ENCODE peak calls at places on chromosomes 16 and 17, in eight cellular contexts. X is fibroblast of lung, J is brain microvascular endothelial cell, H is foreskin keratinocyte, G is WTC11, K is NB4, U is progenitor cell of endocrine pancreas, V is coronary artery. M is an unnamed sample.

GRCh38 chr16:66107661-66108060 is 258.8 kb upstream of the CDH5 start:
- DNase-seq in K (no peak), G (no peak), H (peak), X (peak), V (no peak), J (peak), U (no peak), M (no peak)

GRCh38 chr17:72725432-72726068 is 366.9 kb downstream of the SLC39A11 start:
- DNase-seq in K (peak), U (peak), G (peak), X (peak), V (no peak), J (peak), H (no peak), M (no peak)

GRCh38 chr17:46876353-46876887 is 25.0 kb downstream of the WNT9B start:
- DNase-seq in J (no peak), X (no peak), U (peak), V (no peak), G (peak), H (peak), K (no peak), M (no peak)

GRCh38 chr17:15038656-15039055 is 226.5 kb downstream of the PMP22 start:
- DNase-seq in U (no peak), K (no peak), J (no peak), X (peak), V (no peak), H (peak), G (no peak), M (no peak)

GRCh38 chr16:66490774-66491715 is 58.9 kb downstream of the TK2 start:
- DNase-seq in H (no peak), U (no peak), G (no peak), J (no peak), X (no peak), K (no peak), V (no peak), M (peak)

GRCh38 chr16:278863-279366 is 1.5 kb upstream of the ARHGDIG start:
- DNase-seq in K (peak), J (peak), X (peak), G (no peak), U (no peak), H (peak), V (no peak), M (no peak)

GRCh38 chr16:10902999-10903398 is 26.0 kb downstream of the CIITA start:
- DNase-seq in U (no peak), H (no peak), V (no peak), X (no peak), G (no peak), J (no peak), K (no peak), M (no peak)

GRCh38 chr16:79282806-79283205 is 317.7 kb downstream of the MAF start:
- DNase-seq in U (no peak), X (no peak), G (no peak), H (no peak), J (no peak), K (no peak), V (no peak), M (no peak)

GRCh38 chr16:65658339-65659275 is 536.7 kb upstream of the CDH11 start:
- DNase-seq in U (no peak), J (peak), G (no peak), H (peak), V (no peak), K (peak), X (peak), M (no peak)

GRCh38 chr16:4160663-4161436 is 44.6 kb upstream of the ADCY9 start:
- DNase-seq in K (peak), G (no peak), J (no peak), U (no peak), V (no peak), X (no peak), H (no peak), M (no peak)

GRCh38 chr16:19649980-19650379 is 68.0 kb downstream of the KNOP1 start:
- DNase-seq in G (no peak), X (no peak), V (no peak), U (no peak), H (no peak), K (no peak), J (no peak), M (no peak)

GRCh38 chr17:81012574-81013447 is 21.2 kb downstream of the CHMP6 start:
- DNase-seq in X (no peak), H (no peak), J (no peak), U (no peak), K (no peak), V (no peak), G (no peak), M (no peak)

GRCh38 chr17:52419256-52419655 is 260.7 kb upstream of the CA10 start:
- DNase-seq in G (no peak), U (no peak), K (no peak), H (no peak), X (no peak), V (no peak), J (no peak), M (no peak)

GRCh38 chr17:16448490-16448889 is 33.1 kb downstream of the TRPV2 start:
- DNase-seq in K (peak), U (no peak), H (no peak), G (no peak), V (no peak), X (no peak), J (no peak), M (no peak)

GRCh38 chr17:9941305-9941704 is 36.2 kb upstream of the RCVRN start:
- DNase-seq in G (no peak), J (no peak), U (no peak), X (no peak), V (no peak), H (no peak), K (no peak), M (no peak)

GRCh38 chr17:55294042-55294751 is 29.4 kb downstream of the HLF start:
- DNase-seq in H (no peak), X (no peak), J (no peak), K (no peak), U (no peak), V (no peak), G (no peak), M (no peak)

GRCh38 chr17:80845121-80845862 is 146.3 kb upstream of the CHMP6 start:
- DNase-seq in J (no peak), G (no peak), V (no peak), X (no peak), U (no peak), H (no peak), K (no peak), M (no peak)

GRCh38 chr16:19213885-19214284 is 45.8 kb downstream of the SYT17 start:
- DNase-seq in J (no peak), X (no peak), U (no peak), K (peak), V (no peak), G (no peak), H (no peak), M (no peak)

GRCh38 chr17:28598389-28598788 is 436 bp downstream of the SPAG5 start:
- DNase-seq in K (no peak), U (no peak), G (no peak), H (no peak), V (peak), X (no peak), J (no peak), M (no peak)

GRCh38 chr17:12632785-12633184 is 32.9 kb upstream of the MYOCD start:
- DNase-seq in V (no peak), G (no peak), H (no peak), U (no peak), J (no peak), K (no peak), X (no peak), M (no peak)

GRCh38 chr16:81939164-81940067 is 71.9 kb downstream of the SDR42E1 start:
- DNase-seq in G (peak), V (no peak), H (no peak), X (no peak), U (no peak), K (peak), J (no peak), M (no peak)

GRCh38 chr17:75515523-75516254 is at the start of gene CASKIN2:
- DNase-seq in H (peak), V (peak), X (peak), K (peak), G (peak), U (peak), J (peak), M (peak)
- TF ChIP-seq CTCF in H (peak), V (peak), X (peak), K (peak), G (peak), U (peak), J (peak), M (peak)

GRCh38 chr17:8041249-8041928 is 2.5 kb downstream of the ALOX15B start:
- DNase-seq in G (no peak), K (peak), U (no peak), V (no peak), H (no peak), X (peak), J (peak), M (no peak)
- TF ChIP-seq CTCF in G (peak), K (peak), U (peak), V (no peak), H (peak), X (peak), J (peak), M (no peak)

GRCh38 chr17:31508310-31509094 is 117.0 kb downstream of the RAB11FIP4 start:
- DNase-seq in J (no peak), G (peak), H (no peak), V (no peak), X (no peak), K (no peak), U (no peak), M (no peak)
- TF ChIP-seq CTCF in J (peak), G (peak), H (peak), V (no peak), X (peak), K (peak), U (peak), M (no peak)

DNA sequence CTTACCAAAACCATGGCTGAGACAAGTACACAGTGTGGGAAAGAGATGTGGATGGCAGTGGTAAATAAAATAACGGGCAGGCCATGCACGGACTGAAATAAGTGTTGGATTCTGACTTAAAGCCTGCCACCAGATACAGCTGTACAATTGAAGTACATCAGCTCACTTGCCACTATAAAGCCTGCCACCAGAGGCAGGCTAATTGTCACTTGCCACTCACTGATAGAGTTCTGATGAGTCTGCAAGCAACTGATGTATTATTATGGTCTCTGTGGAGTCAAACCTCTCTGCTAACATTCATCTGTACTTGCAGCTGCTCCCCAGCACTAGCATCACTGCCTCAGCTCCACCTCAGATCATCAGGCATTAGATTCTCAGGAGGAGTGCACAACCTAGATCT is 93.0 kb downstream of the CYTH1 start:
- DNase-seq in J (no peak), H (no peak), G (no peak), K (no peak), U (no peak), V (no peak), X (no peak), M (no peak)
- TF ChIP-seq CTCF in J (peak), H (no peak), G (no peak), K (peak), U (no peak), V (no peak), X (no peak), M (no peak)

GRCh38 chr17:64974750-64975317 is 55.6 kb upstream of the LRRC37A3 start:
- DNase-seq in H (peak), G (no peak), V (no peak), U (no peak), X (no peak), J (no peak), K (no peak), M (no peak)
- TF ChIP-seq CTCF in H (no peak), G (no peak), V (no peak), U (no peak), X (no peak), J (no peak), K (no peak), M (no peak)

GRCh38 chr16:57773019-57773418 is 29.3 kb downstream of the KIFC3 start:
- DNase-seq in H (no peak), K (no peak), V (no peak), U (no peak), G (no peak), X (no peak), J (no peak), M (no peak)

GRCh38 chr16:57778658-57779057 is 23.6 kb downstream of the KIFC3 start:
- DNase-seq in U (no peak), H (no peak), K (no peak), G (no peak), X (no peak), J (no peak), V (no peak), M (no peak)

GRCh38 chr16:57773680-57774295 is 28.5 kb downstream of the KIFC3 start:
- DNase-seq in K (no peak), V (no peak), X (no peak), J (peak), G (no peak), U (no peak), H (no peak), M (no peak)

GRCh38 chr16:57774886-57775285 is 27.4 kb downstream of the KIFC3 start:
- DNase-seq in G (no peak), U (no peak), H (no peak), X (no peak), K (no peak), J (no peak), V (no peak), M (no peak)

DNA sequence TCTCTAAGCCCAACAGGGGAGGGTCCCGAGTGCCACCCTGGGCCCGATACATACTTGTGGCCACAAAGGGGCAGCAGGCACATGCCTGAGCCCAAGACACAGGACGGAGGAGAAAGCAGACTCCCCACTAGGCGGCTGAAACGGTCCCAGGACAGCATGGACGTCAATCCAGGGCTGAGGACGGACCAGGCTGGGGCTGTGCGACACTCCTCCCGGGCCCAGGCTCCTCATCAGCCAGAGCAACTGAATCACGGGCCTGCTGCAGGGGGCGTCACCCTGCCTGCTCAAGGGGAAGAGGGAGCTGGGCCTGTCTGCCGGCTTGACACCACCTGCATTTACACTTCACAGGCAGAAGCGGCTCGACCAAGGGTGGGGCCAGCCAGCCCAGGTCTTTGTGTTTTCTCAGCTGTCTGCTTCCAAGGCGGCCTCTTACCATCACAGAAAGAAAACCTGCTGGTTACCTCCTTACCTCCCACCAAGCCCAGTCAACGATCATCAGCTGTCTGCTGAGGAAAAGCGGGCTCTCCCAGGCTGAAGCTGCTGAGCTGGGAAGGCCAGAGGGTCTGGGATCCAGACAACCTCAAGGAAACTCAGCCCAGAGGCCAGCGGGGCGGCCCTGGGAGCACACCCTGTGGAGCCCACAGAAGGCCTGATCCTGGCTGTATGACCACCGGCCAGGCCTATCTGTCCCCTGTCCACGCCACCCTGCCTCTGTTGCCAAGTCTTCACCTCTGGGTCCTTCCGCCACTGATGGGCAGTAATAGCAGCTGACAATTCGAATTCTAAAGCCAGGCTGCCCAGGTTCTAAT is 26.4 kb downstream of the KIFC3 start:
- DNase-seq in K (peak), J (peak), U (peak), V (no peak), H (no peak), G (peak), X (peak), M (no peak)
- TF ChIP-seq CTCF in K (no peak), J (peak), U (peak), V (no peak), H (peak), G (peak), X (no peak), M (no peak)

M was measured in activated B cell treated with CpG ODN at 0.5 μM for 24 hours.